ENCODE peak calls at places on chromosomes 11 and 22, in eight cellular contexts. H is IMR-90, X is thoracic aorta, Y is OCI-LY7, P is kidney, S is brain microvascular endothelial cell, C is ovary, B is psoas muscle. N is an unnamed sample.

GRCh38 chr11:15208570-15209222 is 94.0 kb downstream of the INSC start:
- DNase-seq in H (peak; percentile 53), X (no peak), Y (peak; percentile 74), P (peak; percentile 83), S (peak; percentile 56), C (peak; percentile 37), B (peak; percentile 79), N (peak; percentile 64)

GRCh38 chr11:44628730-44629361 is 63.4 kb downstream of the CD82 start:
- DNase-seq in H (no peak), X (no peak), Y (no peak), P (no peak), S (no peak), C (peak; percentile 7), B (no peak), N (no peak)

GRCh38 chr22:41127447-41127846 is 35.1 kb downstream of the EP300 start:
- DNase-seq in H (no peak), X (no peak), Y (no peak), P (no peak), S (no peak), C (no peak), B (no peak), N (no peak)

GRCh38 chr22:43263645-43264514 is 76.9 kb upstream of the TTLL12 start:
- DNase-seq in H (peak; percentile 88), X (no peak), Y (no peak), P (peak; percentile 90), S (peak; percentile 96), C (peak; percentile 85), B (peak; percentile 64), N (no peak)

GRCh38 chr22:42644422-42645340 is 4.3 kb upstream of the ATP5MGL start:
- DNase-seq in H (no peak), X (no peak), Y (no peak), P (no peak), S (no peak), C (peak; percentile 69), B (peak; percentile 81), N (peak; percentile 57)

GRCh38 chr11:116782728-116783127 is 5.1 kb downstream of the ZPR1 start:
- DNase-seq in H (peak; percentile 50), X (no peak), Y (no peak), P (no peak), S (no peak), C (no peak), B (no peak), N (no peak)

GRCh38 chr11:68946416-68947090 is 34.2 kb downstream of the MRGPRD start:
- DNase-seq in H (peak; percentile 89), X (no peak), Y (no peak), P (peak; percentile 66), S (peak; percentile 72), C (peak; percentile 50), B (no peak), N (peak; percentile 23)

GRCh38 chr11:93049740-93050139 is 80.3 kb downstream of the MTNR1B start:
- DNase-seq in H (no peak), X (no peak), Y (no peak), P (no peak), S (no peak), C (no peak), B (no peak), N (no peak)

GRCh38 chr11:8593935-8594909 is at the start of gene STK33:
- DNase-seq in H (no peak), X (no peak), Y (no peak), P (peak; percentile 80), S (no peak), C (peak; percentile 71), B (peak; percentile 62), N (no peak)

GRCh38 chr11:61814242-61814957 is 2.4 kb downstream of the FADS1 start:
- DNase-seq in H (no peak), X (no peak), Y (no peak), P (no peak), S (peak; percentile 36), C (no peak), B (no peak), N (no peak)

GRCh38 chr22:31049815-31050420 is 31.2 kb upstream of the SMTN start:
- DNase-seq in H (no peak), X (no peak), Y (no peak), P (no peak), S (no peak), C (no peak), B (no peak), N (no peak)

GRCh38 chr11:34916810-34917780 is 677 bp downstream of the PDHX start:
- DNase-seq in H (peak; percentile 30), X (no peak), Y (peak; percentile 22), P (no peak), S (peak; percentile 35), C (no peak), B (no peak), N (no peak)

GRCh38 chr11:15670520-15671070 is 555.9 kb downstream of the INSC start:
- DNase-seq in H (peak; percentile 19), X (no peak), Y (no peak), P (no peak), S (no peak), C (no peak), B (no peak), N (no peak)

GRCh38 chr11:64081663-64082442 is 46.1 kb downstream of the FLRT1 start:
- DNase-seq in H (no peak), X (no peak), Y (no peak), P (no peak), S (no peak), C (no peak), B (no peak), N (no peak)

GRCh38 chr11:68002575-68002942 is 1.3 kb downstream of the UNC93B1 start:
- DNase-seq in H (no peak), X (no peak), Y (peak; percentile 84), P (peak; percentile 63), S (no peak), C (no peak), B (peak; percentile 55), N (no peak)

GRCh38 chr11:14905104-14906033 is 13.3 kb upstream of the CYP2R1 start:
- DNase-seq in H (peak; percentile 10), X (no peak), Y (peak; percentile 79), P (peak; percentile 82), S (no peak), C (peak; percentile 25), B (peak; percentile 57), N (peak; percentile 24)

GRCh38 chr11:34513674-34513995 is at the start of gene ELF5:
- DNase-seq in H (no peak), X (no peak), Y (no peak), P (no peak), S (no peak), C (no peak), B (no peak), N (no peak)

DNA sequence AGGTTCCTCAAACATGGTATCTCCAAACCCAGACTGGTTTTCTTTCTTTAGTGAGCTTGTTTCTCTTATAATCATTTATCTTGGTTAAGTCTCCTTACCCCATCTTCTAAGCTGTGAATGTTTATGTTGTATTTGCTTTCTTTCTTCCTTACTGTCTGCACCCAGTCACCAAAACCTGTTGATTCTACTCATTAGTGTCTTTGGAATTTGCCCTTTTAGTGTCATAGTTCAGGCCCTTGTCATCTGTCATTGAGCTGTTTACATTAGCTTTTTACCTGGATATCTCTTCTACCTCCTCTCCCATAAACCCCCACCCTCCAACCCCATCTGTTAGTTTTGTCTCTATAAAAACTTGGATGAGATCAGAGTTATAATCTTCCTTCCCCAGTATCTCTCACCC is 59.9 kb downstream of the AMOTL1 start:
- DNase-seq in H (no peak), X (no peak), Y (no peak), P (no peak), S (no peak), C (no peak), B (no peak), N (no peak)
- H3K36me3 ChIP-seq in H (peaks cover 62% of the 10 kb centered on the region), X (peaks cover 25% of the 10 kb centered on the region), Y (no peaks in the 10 kb centered on the region), P (peaks cover 9% of the 10 kb centered on the region), S (peaks cover 82% of the 10 kb centered on the region), C (no peaks in the 10 kb centered on the region), B (peaks cover 25% of the 10 kb centered on the region), N (peaks cover 92% of the 10 kb centered on the region)

GRCh38 chr11:66617148-66617814 is 851 bp downstream of the RBM14 start:
- DNase-seq in H (no peak), X (peak; percentile 40), Y (no peak), P (no peak), S (peak; percentile 40), C (no peak), B (peak; percentile 87), N (peak; percentile 55)
- H3K36me3 ChIP-seq in H (peaks cover 6% of the 10 kb centered on the region), X (peaks cover 3% of the 10 kb centered on the region), Y (peaks cover 55% of the 10 kb centered on the region), P (no peaks in the 10 kb centered on the region), S (peaks cover 13% of the 10 kb centered on the region), C (no peaks in the 10 kb centered on the region), B (no peaks in the 10 kb centered on the region), N (no peaks in the 10 kb centered on the region)

GRCh38 chr11:66051766-66052663 is at the start of gene SF3B2:
- DNase-seq in H (peak; percentile 98), X (peak; percentile 88), Y (peak; percentile 99), P (peak; percentile 100), S (peak; percentile 97), C (peak; percentile 96), B (peak; percentile 99), N (peak; percentile 91)

GRCh38 chr11:66052664-66052982 is 459 bp downstream of the SF3B2 start:
- DNase-seq in H (no peak), X (no peak), Y (no peak), P (peak; percentile 43), S (no peak), C (no peak), B (no peak), N (no peak)

GRCh38 chr11:66056541-66056940 is 4.4 kb downstream of the SF3B2 start:
- DNase-seq in H (no peak), X (no peak), Y (no peak), P (no peak), S (no peak), C (no peak), B (no peak), N (no peak)

GRCh38 chr11:66051371-66051765 is 796 bp upstream of the SF3B2 start:
- DNase-seq in H (no peak), X (no peak), Y (no peak), P (no peak), S (no peak), C (peak; percentile 30), B (no peak), N (no peak)

DNA sequence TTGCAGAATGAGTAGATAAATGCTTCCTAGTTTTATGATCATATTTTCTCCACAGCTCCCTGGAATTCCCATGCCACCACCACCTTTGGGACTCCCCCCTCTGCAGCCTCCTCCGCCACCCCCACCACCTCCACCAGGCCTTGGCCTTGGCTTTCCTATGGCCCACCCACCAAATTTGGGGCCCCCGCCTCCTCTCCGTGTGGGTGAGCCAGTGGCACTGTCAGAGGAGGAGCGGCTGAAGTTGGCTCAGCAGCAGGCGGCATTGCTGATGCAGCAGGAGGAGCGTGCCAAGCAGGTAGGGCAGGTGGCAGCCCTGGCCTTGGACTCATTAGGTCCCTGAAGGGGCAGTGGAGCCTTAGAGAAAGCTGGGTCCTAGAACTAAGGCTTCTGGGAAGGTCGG is 2.9 kb downstream of the SF3B2 start:
- DNase-seq in H (no peak), X (no peak), Y (no peak), P (peak; percentile 66), S (no peak), C (no peak), B (no peak), N (no peak)
- H3K36me3 ChIP-seq in H (peaks cover 43% of the 10 kb centered on the region), X (peaks cover 56% of the 10 kb centered on the region), Y (peaks cover 72% of the 10 kb centered on the region), P (peaks cover 36% of the 10 kb centered on the region), S (peaks cover 59% of the 10 kb centered on the region), C (no peaks in the 10 kb centered on the region), B (peaks cover 5% of the 10 kb centered on the region), N (peaks cover 65% of the 10 kb centered on the region)

DNA sequence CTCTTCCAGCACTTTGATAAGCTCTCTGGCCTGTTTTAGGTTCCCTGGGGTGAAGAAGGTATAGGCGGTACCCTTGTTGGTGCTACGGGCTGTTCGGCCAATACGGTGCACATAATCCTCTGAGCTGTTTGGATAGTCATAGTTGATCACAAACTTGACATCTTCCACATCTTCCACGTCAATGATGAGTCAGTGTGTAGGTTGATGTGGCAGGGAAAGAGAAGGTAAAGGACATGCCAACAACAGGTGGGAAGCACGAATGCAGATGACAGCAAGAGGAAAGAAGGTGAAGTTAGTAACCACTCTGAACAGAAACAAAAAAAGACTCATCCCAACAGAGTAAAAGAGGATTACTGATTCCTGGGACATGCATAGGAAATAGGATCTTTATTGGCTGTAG is 18.2 kb downstream of the DDX17 start:
- DNase-seq in H (no peak), X (no peak), Y (no peak), P (no peak), S (no peak), C (no peak), B (no peak), N (no peak)
- H3K36me3 ChIP-seq in H (peaks cover 64% of the 10 kb centered on the region), X (peaks cover 91% of the 10 kb centered on the region), Y (peaks cover 97% of the 10 kb centered on the region), P (peaks cover 63% of the 10 kb centered on the region), S (peaks cover 93% of the 10 kb centered on the region), C (no peaks in the 10 kb centered on the region), B (peaks cover 37% of the 10 kb centered on the region), N (peaks cover 57% of the 10 kb centered on the region)